ENCODE peak calls at places on chromosome 15, in ten cellular contexts. One of them, this sample, is unnamed.

GRCh38 chr15:57149196-57149595 is 227.1 kb upstream of the CGNL1 start:
- DNase-seq in head of caudate nucleus: no peak
- DNase-seq in AG08396: no peak
- DNase-seq in HS-5: no peak
- DNase-seq in SJSA1: no peak
- DNase-seq in heart right ventricle: no peak
- DNase-seq in activated CD8-positive, alpha-beta memory T cell treated with anti-CD3 and anti-CD28 coated beads for 24 hours: no peak
- DNase-seq in fibroblast of lung: peak
- DNase-seq in stimulated activated CD4-positive, alpha-beta T cell treated with anti-CD3 and anti-CD28 coated beads, Interleukin-1b, Interleukin-23, amount 100 ng/mL, for 24 hours: no peak
- DNase-seq in central memory CD8-positive, alpha-beta T cell: no peak
- DNase-seq in this sample: no peak

GRCh38 chr15:27086146-27086545 is 115.2 kb downstream of the GABRG3 start:
- DNase-seq in head of caudate nucleus: no peak
- DNase-seq in AG08396: no peak
- DNase-seq in HS-5: no peak
- DNase-seq in SJSA1: no peak
- DNase-seq in heart right ventricle: no peak
- DNase-seq in activated CD8-positive, alpha-beta memory T cell treated with anti-CD3 and anti-CD28 coated beads for 24 hours: no peak
- DNase-seq in fibroblast of lung: no peak
- DNase-seq in stimulated activated CD4-positive, alpha-beta T cell treated with anti-CD3 and anti-CD28 coated beads, Interleukin-1b, Interleukin-23, amount 100 ng/mL, for 24 hours: no peak
- DNase-seq in central memory CD8-positive, alpha-beta T cell: no peak
- DNase-seq in this sample: no peak

GRCh38 chr15:40430271-40430805 is 10.4 kb upstream of the BAHD1 start:
- DNase-seq in head of caudate nucleus: no peak
- DNase-seq in AG08396: peak
- DNase-seq in HS-5: peak
- DNase-seq in SJSA1: no peak
- DNase-seq in heart right ventricle: no peak
- DNase-seq in activated CD8-positive, alpha-beta memory T cell treated with anti-CD3 and anti-CD28 coated beads for 24 hours: no peak
- DNase-seq in fibroblast of lung: peak
- DNase-seq in stimulated activated CD4-positive, alpha-beta T cell treated with anti-CD3 and anti-CD28 coated beads, Interleukin-1b, Interleukin-23, amount 100 ng/mL, for 24 hours: no peak
- DNase-seq in central memory CD8-positive, alpha-beta T cell: no peak
- DNase-seq in this sample: no peak

GRCh38 chr15:60589728-60590127 is 110.8 kb upstream of the ICE2 start:
- DNase-seq in head of caudate nucleus: no peak
- DNase-seq in AG08396: no peak
- DNase-seq in HS-5: no peak
- DNase-seq in SJSA1: no peak
- DNase-seq in heart right ventricle: no peak
- DNase-seq in activated CD8-positive, alpha-beta memory T cell treated with anti-CD3 and anti-CD28 coated beads for 24 hours: no peak
- DNase-seq in fibroblast of lung: no peak
- DNase-seq in stimulated activated CD4-positive, alpha-beta T cell treated with anti-CD3 and anti-CD28 coated beads, Interleukin-1b, Interleukin-23, amount 100 ng/mL, for 24 hours: no peak
- DNase-seq in central memory CD8-positive, alpha-beta T cell: no peak
- DNase-seq in this sample: no peak

GRCh38 chr15:79932447-79932846 is 35.6 kb upstream of the MTHFS start:
- DNase-seq in head of caudate nucleus: no peak
- DNase-seq in AG08396: no peak
- DNase-seq in HS-5: no peak
- DNase-seq in SJSA1: no peak
- DNase-seq in heart right ventricle: no peak
- DNase-seq in activated CD8-positive, alpha-beta memory T cell treated with anti-CD3 and anti-CD28 coated beads for 24 hours: no peak
- DNase-seq in fibroblast of lung: no peak
- DNase-seq in stimulated activated CD4-positive, alpha-beta T cell treated with anti-CD3 and anti-CD28 coated beads, Interleukin-1b, Interleukin-23, amount 100 ng/mL, for 24 hours: no peak
- DNase-seq in central memory CD8-positive, alpha-beta T cell: no peak
- DNase-seq in this sample: no peak

GRCh38 chr15:99326235-99326634 is 75.0 kb downstream of the LRRC28 start:
- DNase-seq in head of caudate nucleus: no peak
- DNase-seq in AG08396: no peak
- DNase-seq in HS-5: no peak
- DNase-seq in SJSA1: no peak
- DNase-seq in heart right ventricle: no peak
- DNase-seq in activated CD8-positive, alpha-beta memory T cell treated with anti-CD3 and anti-CD28 coated beads for 24 hours: no peak
- DNase-seq in fibroblast of lung: no peak
- DNase-seq in stimulated activated CD4-positive, alpha-beta T cell treated with anti-CD3 and anti-CD28 coated beads, Interleukin-1b, Interleukin-23, amount 100 ng/mL, for 24 hours: no peak
- DNase-seq in central memory CD8-positive, alpha-beta T cell: no peak
- DNase-seq in this sample: no peak

GRCh38 chr15:55669226-55669625 is 73.7 kb downstream of the PRTG start:
- DNase-seq in head of caudate nucleus: no peak
- DNase-seq in AG08396: no peak
- DNase-seq in HS-5: no peak
- DNase-seq in SJSA1: no peak
- DNase-seq in heart right ventricle: no peak
- DNase-seq in activated CD8-positive, alpha-beta memory T cell treated with anti-CD3 and anti-CD28 coated beads for 24 hours: no peak
- DNase-seq in fibroblast of lung: no peak
- DNase-seq in stimulated activated CD4-positive, alpha-beta T cell treated with anti-CD3 and anti-CD28 coated beads, Interleukin-1b, Interleukin-23, amount 100 ng/mL, for 24 hours: no peak
- DNase-seq in central memory CD8-positive, alpha-beta T cell: no peak
- DNase-seq in this sample: no peak

GRCh38 chr15:59298255-59298856 is 74.3 kb downstream of the MYO1E start:
- DNase-seq in head of caudate nucleus: no peak
- DNase-seq in AG08396: no peak
- DNase-seq in HS-5: no peak
- DNase-seq in SJSA1: no peak
- DNase-seq in heart right ventricle: no peak
- DNase-seq in activated CD8-positive, alpha-beta memory T cell treated with anti-CD3 and anti-CD28 coated beads for 24 hours: peak
- DNase-seq in fibroblast of lung: no peak
- DNase-seq in stimulated activated CD4-positive, alpha-beta T cell treated with anti-CD3 and anti-CD28 coated beads, Interleukin-1b, Interleukin-23, amount 100 ng/mL, for 24 hours: peak
- DNase-seq in central memory CD8-positive, alpha-beta T cell: no peak
- DNase-seq in this sample: no peak

GRCh38 chr15:81752149-81752942 is 293.5 kb downstream of the MEX3B start:
- DNase-seq in head of caudate nucleus: peak
- DNase-seq in AG08396: no peak
- DNase-seq in HS-5: peak
- DNase-seq in SJSA1: peak
- DNase-seq in heart right ventricle: peak
- DNase-seq in activated CD8-positive, alpha-beta memory T cell treated with anti-CD3 and anti-CD28 coated beads for 24 hours: no peak
- DNase-seq in fibroblast of lung: peak
- DNase-seq in stimulated activated CD4-positive, alpha-beta T cell treated with anti-CD3 and anti-CD28 coated beads, Interleukin-1b, Interleukin-23, amount 100 ng/mL, for 24 hours: no peak
- DNase-seq in central memory CD8-positive, alpha-beta T cell: no peak
- DNase-seq in this sample: peak

GRCh38 chr15:74336061-74337005 is 31.1 kb downstream of the CYP11A1 start:
- DNase-seq in head of caudate nucleus: no peak
- DNase-seq in AG08396: no peak
- DNase-seq in HS-5: peak
- DNase-seq in SJSA1: no peak
- DNase-seq in heart right ventricle: no peak
- DNase-seq in activated CD8-positive, alpha-beta memory T cell treated with anti-CD3 and anti-CD28 coated beads for 24 hours: no peak
- DNase-seq in fibroblast of lung: no peak
- DNase-seq in stimulated activated CD4-positive, alpha-beta T cell treated with anti-CD3 and anti-CD28 coated beads, Interleukin-1b, Interleukin-23, amount 100 ng/mL, for 24 hours: no peak
- DNase-seq in central memory CD8-positive, alpha-beta T cell: no peak
- DNase-seq in this sample: no peak

GRCh38 chr15:39934415-39935044 is 615 bp downstream of the EIF2AK4 start:
- DNase-seq in head of caudate nucleus: no peak
- DNase-seq in AG08396: no peak
- DNase-seq in HS-5: no peak
- DNase-seq in SJSA1: no peak
- DNase-seq in heart right ventricle: no peak
- DNase-seq in activated CD8-positive, alpha-beta memory T cell treated with anti-CD3 and anti-CD28 coated beads for 24 hours: no peak
- DNase-seq in fibroblast of lung: peak
- DNase-seq in stimulated activated CD4-positive, alpha-beta T cell treated with anti-CD3 and anti-CD28 coated beads, Interleukin-1b, Interleukin-23, amount 100 ng/mL, for 24 hours: no peak
- DNase-seq in central memory CD8-positive, alpha-beta T cell: no peak
- DNase-seq in this sample: no peak

GRCh38 chr15:51390239-51390931 is 48.9 kb downstream of the GLDN start:
- DNase-seq in head of caudate nucleus: no peak
- DNase-seq in AG08396: no peak
- DNase-seq in HS-5: no peak
- DNase-seq in SJSA1: no peak
- DNase-seq in heart right ventricle: no peak
- DNase-seq in activated CD8-positive, alpha-beta memory T cell treated with anti-CD3 and anti-CD28 coated beads for 24 hours: no peak
- DNase-seq in fibroblast of lung: no peak
- DNase-seq in stimulated activated CD4-positive, alpha-beta T cell treated with anti-CD3 and anti-CD28 coated beads, Interleukin-1b, Interleukin-23, amount 100 ng/mL, for 24 hours: no peak
- DNase-seq in central memory CD8-positive, alpha-beta T cell: no peak
- DNase-seq in this sample: no peak

GRCh38 chr15:57273366-57273765 is 102.9 kb upstream of the CGNL1 start:
- DNase-seq in head of caudate nucleus: no peak
- DNase-seq in AG08396: no peak
- DNase-seq in HS-5: no peak
- DNase-seq in SJSA1: no peak
- DNase-seq in heart right ventricle: no peak
- DNase-seq in activated CD8-positive, alpha-beta memory T cell treated with anti-CD3 and anti-CD28 coated beads for 24 hours: no peak
- DNase-seq in fibroblast of lung: no peak
- DNase-seq in stimulated activated CD4-positive, alpha-beta T cell treated with anti-CD3 and anti-CD28 coated beads, Interleukin-1b, Interleukin-23, amount 100 ng/mL, for 24 hours: no peak
- DNase-seq in central memory CD8-positive, alpha-beta T cell: no peak
- DNase-seq in this sample: no peak

GRCh38 chr15:76377751-76378150 is 41.2 kb downstream of the ISL2 start:
- DNase-seq in head of caudate nucleus: no peak
- DNase-seq in AG08396: no peak
- DNase-seq in HS-5: no peak
- DNase-seq in SJSA1: no peak
- DNase-seq in heart right ventricle: no peak
- DNase-seq in activated CD8-positive, alpha-beta memory T cell treated with anti-CD3 and anti-CD28 coated beads for 24 hours: no peak
- DNase-seq in fibroblast of lung: no peak
- DNase-seq in stimulated activated CD4-positive, alpha-beta T cell treated with anti-CD3 and anti-CD28 coated beads, Interleukin-1b, Interleukin-23, amount 100 ng/mL, for 24 hours: no peak
- DNase-seq in central memory CD8-positive, alpha-beta T cell: no peak
- DNase-seq in this sample: no peak

GRCh38 chr15:93152951-93153350 is 63.9 kb upstream of the RGMA start:
- DNase-seq in head of caudate nucleus: no peak
- DNase-seq in AG08396: no peak
- DNase-seq in HS-5: no peak
- DNase-seq in SJSA1: no peak
- DNase-seq in heart right ventricle: peak
- DNase-seq in activated CD8-positive, alpha-beta memory T cell treated with anti-CD3 and anti-CD28 coated beads for 24 hours: no peak
- DNase-seq in fibroblast of lung: no peak
- DNase-seq in stimulated activated CD4-positive, alpha-beta T cell treated with anti-CD3 and anti-CD28 coated beads, Interleukin-1b, Interleukin-23, amount 100 ng/mL, for 24 hours: no peak
- DNase-seq in central memory CD8-positive, alpha-beta T cell: no peak
- DNase-seq in this sample: no peak

GRCh38 chr15:85773249-85773648 is 21.5 kb downstream of the KLHL25 start:
- DNase-seq in head of caudate nucleus: no peak
- DNase-seq in AG08396: no peak
- DNase-seq in HS-5: no peak
- DNase-seq in SJSA1: peak
- DNase-seq in heart right ventricle: no peak
- DNase-seq in activated CD8-positive, alpha-beta memory T cell treated with anti-CD3 and anti-CD28 coated beads for 24 hours: no peak
- DNase-seq in fibroblast of lung: no peak
- DNase-seq in stimulated activated CD4-positive, alpha-beta T cell treated with anti-CD3 and anti-CD28 coated beads, Interleukin-1b, Interleukin-23, amount 100 ng/mL, for 24 hours: no peak
- DNase-seq in central memory CD8-positive, alpha-beta T cell: no peak
- DNase-seq in this sample: no peak

GRCh38 chr15:48397841-48398240 is 66.6 kb downstream of the DUT start:
- DNase-seq in head of caudate nucleus: no peak
- DNase-seq in AG08396: no peak
- DNase-seq in HS-5: no peak
- DNase-seq in SJSA1: no peak
- DNase-seq in heart right ventricle: peak
- DNase-seq in activated CD8-positive, alpha-beta memory T cell treated with anti-CD3 and anti-CD28 coated beads for 24 hours: no peak
- DNase-seq in fibroblast of lung: no peak
- DNase-seq in stimulated activated CD4-positive, alpha-beta T cell treated with anti-CD3 and anti-CD28 coated beads, Interleukin-1b, Interleukin-23, amount 100 ng/mL, for 24 hours: no peak
- DNase-seq in central memory CD8-positive, alpha-beta T cell: no peak
- DNase-seq in this sample: no peak

GRCh38 chr15:72202302-72202701 is 4.7 kb upstream of the GRAMD2A start:
- DNase-seq in head of caudate nucleus: no peak
- DNase-seq in AG08396: no peak
- DNase-seq in HS-5: no peak
- DNase-seq in SJSA1: no peak
- DNase-seq in heart right ventricle: no peak
- DNase-seq in activated CD8-positive, alpha-beta memory T cell treated with anti-CD3 and anti-CD28 coated beads for 24 hours: no peak
- DNase-seq in fibroblast of lung: no peak
- DNase-seq in stimulated activated CD4-positive, alpha-beta T cell treated with anti-CD3 and anti-CD28 coated beads, Interleukin-1b, Interleukin-23, amount 100 ng/mL, for 24 hours: no peak
- DNase-seq in central memory CD8-positive, alpha-beta T cell: no peak
- DNase-seq in this sample: no peak

GRCh38 chr15:89419370-89419984 is 76.9 kb downstream of the RHCG start:
- DNase-seq in head of caudate nucleus: no peak
- DNase-seq in AG08396: peak
- DNase-seq in HS-5: no peak
- DNase-seq in SJSA1: no peak
- DNase-seq in heart right ventricle: peak
- DNase-seq in activated CD8-positive, alpha-beta memory T cell treated with anti-CD3 and anti-CD28 coated beads for 24 hours: peak
- DNase-seq in fibroblast of lung: peak
- DNase-seq in stimulated activated CD4-positive, alpha-beta T cell treated with anti-CD3 and anti-CD28 coated beads, Interleukin-1b, Interleukin-23, amount 100 ng/mL, for 24 hours: no peak
- DNase-seq in central memory CD8-positive, alpha-beta T cell: no peak
- DNase-seq in this sample: no peak

GRCh38 chr15:69979783-69980182 is 117.9 kb downstream of the TLE3 start:
- DNase-seq in head of caudate nucleus: no peak
- DNase-seq in AG08396: no peak
- DNase-seq in HS-5: no peak
- DNase-seq in SJSA1: no peak
- DNase-seq in heart right ventricle: no peak
- DNase-seq in activated CD8-positive, alpha-beta memory T cell treated with anti-CD3 and anti-CD28 coated beads for 24 hours: no peak
- DNase-seq in fibroblast of lung: no peak
- DNase-seq in stimulated activated CD4-positive, alpha-beta T cell treated with anti-CD3 and anti-CD28 coated beads, Interleukin-1b, Interleukin-23, amount 100 ng/mL, for 24 hours: no peak
- DNase-seq in central memory CD8-positive, alpha-beta T cell: no peak
- DNase-seq in this sample: no peak

GRCh38 chr15:63348392-63348791 is 33.3 kb downstream of the CA12 start:
- DNase-seq in head of caudate nucleus: no peak
- DNase-seq in AG08396: peak
- DNase-seq in HS-5: no peak
- DNase-seq in SJSA1: no peak
- DNase-seq in heart right ventricle: peak
- DNase-seq in activated CD8-positive, alpha-beta memory T cell treated with anti-CD3 and anti-CD28 coated beads for 24 hours: no peak
- DNase-seq in fibroblast of lung: peak
- DNase-seq in stimulated activated CD4-positive, alpha-beta T cell treated with anti-CD3 and anti-CD28 coated beads, Interleukin-1b, Interleukin-23, amount 100 ng/mL, for 24 hours: no peak
- DNase-seq in central memory CD8-positive, alpha-beta T cell: no peak
- DNase-seq in this sample: no peak

GRCh38 chr15:71586463-71586862 is 223.9 kb upstream of the NR2E3 start:
- DNase-seq in head of caudate nucleus: no peak
- DNase-seq in AG08396: no peak
- DNase-seq in HS-5: no peak
- DNase-seq in SJSA1: no peak
- DNase-seq in heart right ventricle: no peak
- DNase-seq in activated CD8-positive, alpha-beta memory T cell treated with anti-CD3 and anti-CD28 coated beads for 24 hours: no peak
- DNase-seq in fibroblast of lung: no peak
- DNase-seq in stimulated activated CD4-positive, alpha-beta T cell treated with anti-CD3 and anti-CD28 coated beads, Interleukin-1b, Interleukin-23, amount 100 ng/mL, for 24 hours: no peak
- DNase-seq in central memory CD8-positive, alpha-beta T cell: no peak
- DNase-seq in this sample: no peak

GRCh38 chr15:61032600-61033286 is 196.4 kb downstream of the RORA start:
- DNase-seq in head of caudate nucleus: no peak
- DNase-seq in AG08396: no peak
- DNase-seq in HS-5: no peak
- DNase-seq in SJSA1: no peak
- DNase-seq in heart right ventricle: no peak
- DNase-seq in activated CD8-positive, alpha-beta memory T cell treated with anti-CD3 and anti-CD28 coated beads for 24 hours: no peak
- DNase-seq in fibroblast of lung: no peak
- DNase-seq in stimulated activated CD4-positive, alpha-beta T cell treated with anti-CD3 and anti-CD28 coated beads, Interleukin-1b, Interleukin-23, amount 100 ng/mL, for 24 hours: no peak
- DNase-seq in central memory CD8-positive, alpha-beta T cell: no peak
- DNase-seq in this sample: no peak

GRCh38 chr15:60529332-60529731 is 50.4 kb upstream of the ICE2 start:
- DNase-seq in head of caudate nucleus: no peak
- DNase-seq in AG08396: no peak
- DNase-seq in HS-5: no peak
- DNase-seq in SJSA1: no peak
- DNase-seq in heart right ventricle: no peak
- DNase-seq in activated CD8-positive, alpha-beta memory T cell treated with anti-CD3 and anti-CD28 coated beads for 24 hours: no peak
- DNase-seq in fibroblast of lung: no peak
- DNase-seq in stimulated activated CD4-positive, alpha-beta T cell treated with anti-CD3 and anti-CD28 coated beads, Interleukin-1b, Interleukin-23, amount 100 ng/mL, for 24 hours: no peak
- DNase-seq in central memory CD8-positive, alpha-beta T cell: no peak
- DNase-seq in this sample: no peak

GRCh38 chr15:51403072-51403878 is 61.8 kb downstream of the GLDN start:
- DNase-seq in head of caudate nucleus: no peak
- DNase-seq in AG08396: peak
- DNase-seq in HS-5: no peak
- DNase-seq in SJSA1: no peak
- DNase-seq in heart right ventricle: no peak
- DNase-seq in activated CD8-positive, alpha-beta memory T cell treated with anti-CD3 and anti-CD28 coated beads for 24 hours: no peak
- DNase-seq in fibroblast of lung: peak
- DNase-seq in stimulated activated CD4-positive, alpha-beta T cell treated with anti-CD3 and anti-CD28 coated beads, Interleukin-1b, Interleukin-23, amount 100 ng/mL, for 24 hours: no peak
- DNase-seq in central memory CD8-positive, alpha-beta T cell: no peak
- DNase-seq in this sample: no peak

GRCh38 chr15:62824111-62824737 is 218.3 kb upstream of the TPM1 start:
- DNase-seq in head of caudate nucleus: no peak
- DNase-seq in AG08396: peak
- DNase-seq in HS-5: peak
- DNase-seq in SJSA1: no peak
- DNase-seq in heart right ventricle: no peak
- DNase-seq in activated CD8-positive, alpha-beta memory T cell treated with anti-CD3 and anti-CD28 coated beads for 24 hours: no peak
- DNase-seq in fibroblast of lung: peak
- DNase-seq in stimulated activated CD4-positive, alpha-beta T cell treated with anti-CD3 and anti-CD28 coated beads, Interleukin-1b, Interleukin-23, amount 100 ng/mL, for 24 hours: no peak
- DNase-seq in central memory CD8-positive, alpha-beta T cell: no peak
- DNase-seq in this sample: no peak

GRCh38 chr15:32730677-32731654 is 13.2 kb downstream of the GREM1 start:
- DNase-seq in head of caudate nucleus: no peak
- DNase-seq in AG08396: peak
- DNase-seq in HS-5: no peak
- DNase-seq in SJSA1: no peak
- DNase-seq in heart right ventricle: no peak
- DNase-seq in activated CD8-positive, alpha-beta memory T cell treated with anti-CD3 and anti-CD28 coated beads for 24 hours: no peak
- DNase-seq in fibroblast of lung: peak
- DNase-seq in stimulated activated CD4-positive, alpha-beta T cell treated with anti-CD3 and anti-CD28 coated beads, Interleukin-1b, Interleukin-23, amount 100 ng/mL, for 24 hours: no peak
- DNase-seq in central memory CD8-positive, alpha-beta T cell: no peak
- DNase-seq in this sample: no peak

GRCh38 chr15:52183562-52184173 is 7.5 kb downstream of the GNB5 start:
- DNase-seq in head of caudate nucleus: no peak
- DNase-seq in AG08396: peak
- DNase-seq in HS-5: no peak
- DNase-seq in SJSA1: peak
- DNase-seq in heart right ventricle: no peak
- DNase-seq in activated CD8-positive, alpha-beta memory T cell treated with anti-CD3 and anti-CD28 coated beads for 24 hours: no peak
- DNase-seq in fibroblast of lung: peak
- DNase-seq in stimulated activated CD4-positive, alpha-beta T cell treated with anti-CD3 and anti-CD28 coated beads, Interleukin-1b, Interleukin-23, amount 100 ng/mL, for 24 hours: no peak
- DNase-seq in central memory CD8-positive, alpha-beta T cell: no peak
- DNase-seq in this sample: no peak